ENCODE peak calls at places on chromosomes 16 and 17, in seven cellular contexts. J is PC-9, K is mucosa of descending colon, D is HCT116, O is left ventricle myocardium inferior, S is body of pancreas, P is Peyer's patch. Q is an unnamed sample.

GRCh38 chr17:83186226-83186625 is 106.8 kb downstream of the METRNL start:
- DNase-seq in D (no peak), P (no peak), K (no peak), O (no peak), J (no peak), S (peak; percentile 6), Q (no peak)

GRCh38 chr16:72626623-72627022 is 421.3 kb downstream of the ZFHX3 start:
- DNase-seq in O (no peak), S (no peak), J (no peak), D (no peak), P (no peak), K (no peak), Q (no peak)

GRCh38 chr17:32496348-32497078 is 9.7 kb downstream of the CDK5R1 start:
- DNase-seq in J (no peak), P (peak; percentile 39), K (no peak), O (no peak), D (no peak), S (no peak), Q (no peak)

GRCh38 chr16:8812162-8812843 is 14.7 kb downstream of the PMM2 start:
- DNase-seq in S (no peak), D (no peak), J (no peak), O (no peak), K (no peak), P (no peak), Q (no peak)

GRCh38 chr17:83151442-83152220 is 72.2 kb downstream of the METRNL start:
- DNase-seq in K (no peak), P (no peak), O (no peak), D (no peak), J (no peak), S (no peak), Q (no peak)

GRCh38 chr17:77373298-77374169 is 232.8 kb downstream of the SEC14L1 start:
- DNase-seq in K (peak; percentile 61), J (no peak), P (no peak), O (peak; percentile 50), S (peak; percentile 45), D (no peak), Q (peak; percentile 53)

GRCh38 chr16:87003414-87003755 is 313.8 kb downstream of the C16orf95 start:
- DNase-seq in P (no peak), J (no peak), K (no peak), O (no peak), D (no peak), S (no peak), Q (no peak)

GRCh38 chr16:68529608-68529930 is 9.5 kb upstream of the ZFP90 start:
- DNase-seq in P (no peak), O (no peak), J (no peak), S (no peak), D (no peak), K (no peak), Q (no peak)

GRCh38 chr17:60752873-60753577 is 75.4 kb downstream of the BCAS3 start:
- DNase-seq in D (no peak), K (no peak), O (no peak), S (no peak), J (no peak), P (no peak), Q (no peak)

GRCh38 chr17:45809484-45809883 is 25.4 kb downstream of the CRHR1 start:
- DNase-seq in S (no peak), D (no peak), K (no peak), J (no peak), O (no peak), P (no peak), Q (no peak)

GRCh38 chr16:22388101-22388644 is 13.8 kb upstream of the CDR2 start:
- DNase-seq in K (no peak), O (no peak), P (no peak), D (no peak), J (no peak), S (no peak), Q (no peak)

GRCh38 chr16:84461504-84462295 is 42.8 kb downstream of the MEAK7 start:
- DNase-seq in S (no peak), D (no peak), K (peak; percentile 20), J (no peak), O (no peak), P (peak; percentile 30), Q (no peak)

GRCh38 chr16:76194621-76195015 is 82.6 kb upstream of the CNTNAP4 start:
- DNase-seq in O (no peak), K (no peak), D (no peak), S (peak; percentile 9), J (no peak), P (no peak), Q (no peak)

GRCh38 chr17:9878361-9878760 is 26.7 kb downstream of the RCVRN start:
- DNase-seq in P (no peak), O (no peak), S (no peak), J (no peak), K (no peak), D (no peak), Q (no peak)

GRCh38 chr17:67056746-67057490 is 12.6 kb downstream of the CACNG1 start:
- DNase-seq in J (no peak), S (no peak), D (no peak), K (no peak), O (no peak), P (no peak), Q (peak; percentile 8)

GRCh38 chr17:67377727-67378443 is 804 bp downstream of the PITPNC1 start:
- DNase-seq in J (no peak), O (peak; percentile 60), P (peak; percentile 71), K (peak; percentile 73), S (peak; percentile 66), D (no peak), Q (peak; percentile 65)

GRCh38 chr16:69326172-69326873 is 4.1 kb downstream of the PDF start:
- DNase-seq in O (no peak), P (peak; percentile 75), D (no peak), S (peak; percentile 48), J (no peak), K (peak; percentile 64), Q (no peak)

GRCh38 chr17:49183341-49183740 is 27.0 kb downstream of the GNGT2 start:
- DNase-seq in S (no peak), P (no peak), D (no peak), O (no peak), J (no peak), K (no peak), Q (no peak)

GRCh38 chr16:86836503-86837125 is 258.3 kb downstream of the FOXL1 start:
- DNase-seq in P (no peak), S (no peak), J (no peak), O (no peak), D (no peak), K (no peak), Q (no peak)

GRCh38 chr16:23482778-23483177 is 27.5 kb downstream of the GGA2 start:
- DNase-seq in D (no peak), J (no peak), S (no peak), P (no peak), O (no peak), K (no peak), Q (peak; percentile 85)

GRCh38 chr16:23485841-23486240 is 24.5 kb downstream of the GGA2 start:
- DNase-seq in O (no peak), K (no peak), J (no peak), S (no peak), P (no peak), D (no peak), Q (no peak)

GRCh38 chr16:23484501-23485256 is 25.6 kb downstream of the GGA2 start:
- DNase-seq in K (no peak), D (no peak), S (no peak), P (no peak), O (no peak), J (no peak), Q (no peak)

GRCh38 chr16:23486480-23486879 is 23.8 kb downstream of the GGA2 start:
- DNase-seq in D (no peak), K (no peak), S (peak; percentile 55), P (no peak), J (no peak), O (no peak), Q (no peak)

GRCh38 chr16:23485257-23485614 is 25.1 kb downstream of the GGA2 start:
- DNase-seq in S (no peak), J (no peak), D (no peak), K (no peak), P (no peak), O (no peak), Q (no peak)
- H3K36me3 ChIP-seq in S (peaks cover 26% of the 10 kb centered on the region), J (peaks cover 22% of the 10 kb centered on the region), D (peaks cover 62% of the 10 kb centered on the region), K (no peaks in the 10 kb centered on the region), P (peaks cover 100% of the 10 kb centered on the region), O (peaks cover 94% of the 10 kb centered on the region), Q (peaks cover 56% of the 10 kb centered on the region)

GRCh38 chr16:853306-853705 is 52.8 kb upstream of the GNG13 start:
- DNase-seq in P (no peak), O (no peak), D (no peak), S (no peak), J (no peak), K (no peak), Q (no peak)

GRCh38 chr16:852451-853185 is 52.1 kb upstream of the GNG13 start:
- DNase-seq in O (no peak), D (no peak), P (no peak), J (no peak), K (no peak), S (no peak), Q (no peak)

GRCh38 chr16:851209-851810 is 50.8 kb upstream of the GNG13 start:
- DNase-seq in D (no peak), K (no peak), O (no peak), J (no peak), S (no peak), P (no peak), Q (no peak)

GRCh38 chr16:850668-851067 is 50.1 kb upstream of the GNG13 start:
- DNase-seq in K (no peak), D (no peak), O (no peak), P (no peak), S (no peak), J (no peak), Q (no peak)

GRCh38 chr16:851871-852270 is 51.3 kb upstream of the GNG13 start:
- DNase-seq in J (no peak), P (no peak), D (no peak), O (no peak), S (no peak), K (no peak), Q (no peak)
- H3K9me3 ChIP-seq in J (no peaks in the 10 kb centered on the region), P (no peaks in the 10 kb centered on the region), D (peaks cover 5% of the 10 kb centered on the region), O (no peaks in the 10 kb centered on the region), S (no peaks in the 10 kb centered on the region), K (peaks cover 5% of the 10 kb centered on the region), Q (no peaks in the 10 kb centered on the region)

GRCh38 chr16:4350365-4350786 is 745 bp downstream of the PAM16 start:
- DNase-seq in S (no peak), J (no peak), K (no peak), D (no peak), P (no peak), O (no peak), Q (no peak)
- H3K4me1 ChIP-seq in S (peaks cover 48% of the 10 kb centered on the region), J (peaks cover 32% of the 10 kb centered on the region), K (peaks cover 10% of the 10 kb centered on the region), D (peaks cover 19% of the 10 kb centered on the region), P (peaks cover 17% of the 10 kb centered on the region), O (peaks cover 43% of the 10 kb centered on the region), Q (peaks cover 16% of the 10 kb centered on the region)

DNA sequence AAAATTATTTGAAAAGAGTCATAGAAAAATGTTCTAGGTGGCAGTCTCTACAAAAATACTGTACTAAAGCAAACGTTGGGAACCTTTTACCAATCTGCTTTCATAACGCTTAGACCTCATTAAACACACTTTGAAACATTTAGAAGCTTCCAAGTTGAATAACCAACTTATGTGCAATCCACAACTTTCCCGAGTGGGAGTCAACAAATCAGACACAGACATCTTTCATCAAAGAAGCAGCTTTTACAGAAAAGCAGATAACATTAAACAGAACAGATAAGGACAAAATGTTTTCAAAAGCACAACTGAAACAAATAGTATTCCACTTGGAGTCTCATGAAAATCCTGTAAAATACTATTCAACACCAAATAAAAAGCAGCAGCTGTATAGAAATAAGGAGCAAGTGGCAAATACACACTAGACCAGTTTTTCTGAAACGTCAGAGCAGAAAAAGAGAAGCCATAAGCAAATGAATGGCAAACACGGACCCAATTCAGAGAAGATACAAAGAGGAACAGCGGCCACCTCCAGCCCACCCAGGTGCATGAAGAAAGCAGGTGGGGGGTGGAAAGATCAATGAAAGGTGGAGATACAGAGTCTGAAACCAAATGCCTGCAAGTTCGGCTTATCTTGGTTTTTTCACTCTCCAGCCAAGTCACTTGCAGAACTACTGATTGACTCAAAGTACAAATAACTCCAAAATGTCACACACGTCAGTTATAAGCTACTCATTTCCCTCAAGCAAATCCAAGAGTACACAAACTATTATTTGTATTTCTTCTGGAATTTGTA is 18.4 kb upstream of the FBF1 start:
- DNase-seq in S (no peak), K (no peak), J (no peak), O (no peak), P (no peak), D (no peak), Q (no peak)
- H3K36me3 ChIP-seq in S (peaks cover 7% of the 10 kb centered on the region), K (no peaks in the 10 kb centered on the region), J (peaks cover 21% of the 10 kb centered on the region), O (peaks cover 30% of the 10 kb centered on the region), P (peaks cover 32% of the 10 kb centered on the region), D (peaks cover 10% of the 10 kb centered on the region), Q (peaks cover 12% of the 10 kb centered on the region)

Q was measured in CD8-positive, alpha-beta memory T cell.